ENCODE peak calls at places on chromosomes 16 and 17, in four cellular contexts. One of them, this sample, is unnamed.
A peak's percentile ranks its signal among the peaks of the same experiment; 100 is the strongest.

GRCh38 chr17:43791589-43791988 is 11.4 kb downstream of the CFAP97D1 start:
- DNase-seq in fibroblast of pulmonary artery: peak; percentile 58
- DNase-seq in foreskin fibroblast: peak; percentile 37
- DNase-seq in AG10803: peak; percentile 65
- DNase-seq in this sample: peak; percentile 77

GRCh38 chr17:77924757-77925336 is 33.7 kb upstream of the TNRC6C start:
- DNase-seq in fibroblast of pulmonary artery: peak; percentile 85
- DNase-seq in foreskin fibroblast: no peak
- DNase-seq in AG10803: peak; percentile 9
- DNase-seq in this sample: peak; percentile 22

GRCh38 chr17:527247-527646 is 174.6 kb upstream of the RPH3AL start:
- DNase-seq in fibroblast of pulmonary artery: no peak
- DNase-seq in foreskin fibroblast: no peak
- DNase-seq in AG10803: peak; percentile 77
- DNase-seq in this sample: no peak

GRCh38 chr16:12874135-12874534 is 27.3 kb upstream of the SHISA9 start:
- DNase-seq in fibroblast of pulmonary artery: peak; percentile 34
- DNase-seq in foreskin fibroblast: peak; percentile 83
- DNase-seq in AG10803: peak; percentile 78
- DNase-seq in this sample: peak; percentile 78

GRCh38 chr16:19645557-19645981 is 72.5 kb downstream of the KNOP1 start:
- DNase-seq in fibroblast of pulmonary artery: peak; percentile 9
- DNase-seq in foreskin fibroblast: no peak
- DNase-seq in AG10803: peak; percentile 6
- DNase-seq in this sample: no peak

GRCh38 chr16:68396481-68396880 is 51.8 kb downstream of the SMPD3 start:
- DNase-seq in fibroblast of pulmonary artery: peak; percentile 57
- DNase-seq in foreskin fibroblast: peak; percentile 30
- DNase-seq in AG10803: peak; percentile 58
- DNase-seq in this sample: peak; percentile 63

GRCh38 chr17:38532451-38532850 is 73.3 kb downstream of the SRCIN1 start:
- DNase-seq in fibroblast of pulmonary artery: no peak
- DNase-seq in foreskin fibroblast: no peak
- DNase-seq in AG10803: no peak
- DNase-seq in this sample: no peak

GRCh38 chr16:53948734-53949430 is 244.9 kb downstream of the FTO start:
- DNase-seq in fibroblast of pulmonary artery: no peak
- DNase-seq in foreskin fibroblast: no peak
- DNase-seq in AG10803: no peak
- DNase-seq in this sample: no peak

GRCh38 chr17:27654136-27654535 is 23.1 kb downstream of the LGALS9 start:
- DNase-seq in fibroblast of pulmonary artery: no peak
- DNase-seq in foreskin fibroblast: no peak
- DNase-seq in AG10803: no peak
- DNase-seq in this sample: no peak

GRCh38 chr17:75547091-75547490 is 21.6 kb downstream of the LLGL2 start:
- DNase-seq in fibroblast of pulmonary artery: no peak
- DNase-seq in foreskin fibroblast: no peak
- DNase-seq in AG10803: no peak
- DNase-seq in this sample: no peak

GRCh38 chr16:53523126-53523804 is 20.3 kb upstream of the AKTIP start:
- DNase-seq in fibroblast of pulmonary artery: no peak
- DNase-seq in foreskin fibroblast: no peak
- DNase-seq in AG10803: no peak
- DNase-seq in this sample: no peak

GRCh38 chr16:46695937-46696336 is 6.5 kb downstream of the ORC6 start:
- DNase-seq in fibroblast of pulmonary artery: no peak
- DNase-seq in foreskin fibroblast: no peak
- DNase-seq in AG10803: no peak
- DNase-seq in this sample: no peak

GRCh38 chr17:57609878-57610270 is 135.2 kb downstream of the CCDC182 start:
- DNase-seq in fibroblast of pulmonary artery: no peak
- DNase-seq in foreskin fibroblast: no peak
- DNase-seq in AG10803: no peak
- DNase-seq in this sample: no peak

GRCh38 chr17:79866791-79867190 is 27.6 kb upstream of the CBX4 start:
- DNase-seq in fibroblast of pulmonary artery: no peak
- DNase-seq in foreskin fibroblast: no peak
- DNase-seq in AG10803: no peak
- DNase-seq in this sample: no peak

GRCh38 chr16:73018796-73019455 is 29.0 kb downstream of the ZFHX3 start:
- DNase-seq in fibroblast of pulmonary artery: no peak
- DNase-seq in foreskin fibroblast: no peak
- DNase-seq in AG10803: no peak
- DNase-seq in this sample: no peak

GRCh38 chr16:26111900-26112299 is 420.1 kb downstream of the HS3ST4 start:
- DNase-seq in fibroblast of pulmonary artery: no peak
- DNase-seq in foreskin fibroblast: no peak
- DNase-seq in AG10803: no peak
- DNase-seq in this sample: no peak

GRCh38 chr17:82920150-82920549 is 80.3 kb upstream of the ZNF750 start:
- DNase-seq in fibroblast of pulmonary artery: no peak
- DNase-seq in foreskin fibroblast: no peak
- DNase-seq in AG10803: no peak
- DNase-seq in this sample: no peak

GRCh38 chr16:85820604-85821372 is 21.3 kb downstream of the COX4I1 start:
- DNase-seq in fibroblast of pulmonary artery: no peak
- DNase-seq in foreskin fibroblast: no peak
- DNase-seq in AG10803: no peak
- DNase-seq in this sample: no peak

DNA sequence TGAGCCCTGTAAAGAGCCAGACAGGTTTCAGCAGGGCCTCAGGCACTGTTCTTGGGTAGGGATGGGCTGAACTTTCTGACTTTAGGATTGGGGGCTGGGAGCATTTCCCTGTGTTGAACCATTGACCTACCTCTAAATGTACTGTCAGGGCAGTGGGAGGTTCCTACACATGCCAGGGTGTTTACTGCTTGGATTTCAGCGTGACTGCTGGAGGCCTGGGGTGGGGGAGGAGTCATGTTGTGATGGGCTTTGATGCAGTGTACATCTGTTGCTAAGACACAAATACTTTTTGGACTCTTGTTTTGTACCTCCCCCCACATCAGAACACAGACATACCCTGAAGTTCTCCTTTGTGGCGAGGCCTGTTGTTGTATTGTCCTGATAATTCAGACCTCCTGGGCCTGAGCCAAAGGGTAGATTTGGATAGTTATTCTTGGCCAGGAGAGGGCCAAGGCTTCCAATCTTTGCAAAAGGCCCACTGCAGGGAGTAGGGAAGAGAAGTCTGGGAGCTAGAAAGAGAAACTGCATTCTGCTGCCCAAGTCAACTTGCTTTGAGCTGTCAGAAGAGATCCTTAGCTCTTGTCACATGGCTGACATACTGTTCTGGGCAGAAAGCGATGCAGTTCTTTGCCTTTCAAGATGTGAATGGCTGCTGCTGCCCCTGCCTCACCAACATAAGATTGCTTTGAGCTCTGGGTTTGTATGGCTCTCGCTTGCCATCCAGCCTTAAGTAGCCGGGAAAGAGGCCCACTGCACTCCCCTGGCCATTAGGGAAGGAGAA is 3.7 kb downstream of the NFE2L1 start:
- DNase-seq in fibroblast of pulmonary artery: peak; percentile 99
- DNase-seq in foreskin fibroblast: peak; percentile 56
- DNase-seq in AG10803: peak; percentile 92
- DNase-seq in this sample: peak; percentile 88
- TF ChIP-seq CTCF in fibroblast of pulmonary artery: peak; percentile 30
- TF ChIP-seq CTCF in foreskin fibroblast: peak; percentile 11
- TF ChIP-seq CTCF in AG10803: no peak
- TF ChIP-seq CTCF in this sample: no peak

GRCh38 chr17:5019475-5019956 is 15.7 kb downstream of the SLC52A1 start:
- DNase-seq in fibroblast of pulmonary artery: no peak
- DNase-seq in foreskin fibroblast: no peak
- DNase-seq in AG10803: no peak
- DNase-seq in this sample: peak; percentile 13
- TF ChIP-seq CTCF in fibroblast of pulmonary artery: no peak
- TF ChIP-seq CTCF in foreskin fibroblast: no peak
- TF ChIP-seq CTCF in AG10803: no peak
- TF ChIP-seq CTCF in this sample: no peak

GRCh38 chr17:45370949-45371413 is 54.2 kb upstream of the MAP3K14 start:
- DNase-seq in fibroblast of pulmonary artery: no peak
- DNase-seq in foreskin fibroblast: no peak
- DNase-seq in AG10803: no peak
- DNase-seq in this sample: peak; percentile 65
- TF ChIP-seq CTCF in fibroblast of pulmonary artery: no peak
- TF ChIP-seq CTCF in foreskin fibroblast: no peak
- TF ChIP-seq CTCF in AG10803: no peak
- TF ChIP-seq CTCF in this sample: no peak

GRCh38 chr17:63832455-63832854 is 5.0 kb upstream of the FTSJ3 start:
- DNase-seq in fibroblast of pulmonary artery: no peak
- DNase-seq in foreskin fibroblast: no peak
- DNase-seq in AG10803: no peak
- DNase-seq in this sample: no peak
- TF ChIP-seq CTCF in fibroblast of pulmonary artery: no peak
- TF ChIP-seq CTCF in foreskin fibroblast: no peak
- TF ChIP-seq CTCF in AG10803: peak; percentile 3
- TF ChIP-seq CTCF in this sample: no peak

DNA sequence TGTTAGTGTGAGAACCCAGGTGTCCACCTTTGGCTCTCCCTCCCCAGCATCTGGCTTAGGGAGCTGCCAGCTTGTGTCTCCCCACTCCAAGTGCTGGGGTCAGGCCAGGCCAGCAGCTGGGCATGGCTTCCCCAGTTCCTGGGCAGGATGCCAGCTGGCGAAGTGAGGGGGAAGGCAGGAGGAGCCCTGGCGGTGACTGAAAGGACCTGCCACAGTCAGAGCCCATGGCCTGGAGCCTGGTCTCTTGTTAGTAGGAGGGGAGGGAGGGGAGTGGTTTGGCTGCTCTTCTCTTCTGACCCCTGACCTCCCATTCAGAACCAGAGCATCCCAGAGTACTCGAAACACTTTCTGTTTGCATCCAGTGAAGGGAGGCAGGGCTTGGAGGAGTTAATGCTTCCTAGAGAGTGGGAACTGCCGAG is 586 bp downstream of the CHD3 start:
- DNase-seq in fibroblast of pulmonary artery: peak; percentile 96
- DNase-seq in foreskin fibroblast: peak; percentile 95
- DNase-seq in AG10803: peak; percentile 94
- DNase-seq in this sample: peak; percentile 98
- TF ChIP-seq CTCF in fibroblast of pulmonary artery: peak; percentile 47
- TF ChIP-seq CTCF in foreskin fibroblast: peak; percentile 45
- TF ChIP-seq CTCF in AG10803: peak; percentile 44
- TF ChIP-seq CTCF in this sample: peak; percentile 28

GRCh38 chr17:19244357-19244756 is 7.2 kb downstream of the EPN2 start:
- DNase-seq in fibroblast of pulmonary artery: no peak
- DNase-seq in foreskin fibroblast: no peak
- DNase-seq in AG10803: no peak
- DNase-seq in this sample: no peak
- TF ChIP-seq CTCF in fibroblast of pulmonary artery: no peak
- TF ChIP-seq CTCF in foreskin fibroblast: no peak
- TF ChIP-seq CTCF in AG10803: no peak
- TF ChIP-seq CTCF in this sample: no peak

GRCh38 chr16:5024632-5025031 is 9.1 kb downstream of the NAGPA start:
- DNase-seq in fibroblast of pulmonary artery: peak; percentile 24
- DNase-seq in foreskin fibroblast: no peak
- DNase-seq in AG10803: no peak
- DNase-seq in this sample: peak; percentile 52
- TF ChIP-seq CTCF in fibroblast of pulmonary artery: no peak
- TF ChIP-seq CTCF in foreskin fibroblast: no peak
- TF ChIP-seq CTCF in AG10803: no peak
- TF ChIP-seq CTCF in this sample: peak; percentile 24

GRCh38 chr16:65121870-65122723 is at the start of gene CDH11:
- DNase-seq in fibroblast of pulmonary artery: peak; percentile 89
- DNase-seq in foreskin fibroblast: peak; percentile 85
- DNase-seq in AG10803: peak; percentile 94
- DNase-seq in this sample: peak; percentile 14
- TF ChIP-seq CTCF in fibroblast of pulmonary artery: peak; percentile 5
- TF ChIP-seq CTCF in foreskin fibroblast: peak; percentile 11
- TF ChIP-seq CTCF in AG10803: peak; percentile 24
- TF ChIP-seq CTCF in this sample: peak; percentile 15

DNA sequence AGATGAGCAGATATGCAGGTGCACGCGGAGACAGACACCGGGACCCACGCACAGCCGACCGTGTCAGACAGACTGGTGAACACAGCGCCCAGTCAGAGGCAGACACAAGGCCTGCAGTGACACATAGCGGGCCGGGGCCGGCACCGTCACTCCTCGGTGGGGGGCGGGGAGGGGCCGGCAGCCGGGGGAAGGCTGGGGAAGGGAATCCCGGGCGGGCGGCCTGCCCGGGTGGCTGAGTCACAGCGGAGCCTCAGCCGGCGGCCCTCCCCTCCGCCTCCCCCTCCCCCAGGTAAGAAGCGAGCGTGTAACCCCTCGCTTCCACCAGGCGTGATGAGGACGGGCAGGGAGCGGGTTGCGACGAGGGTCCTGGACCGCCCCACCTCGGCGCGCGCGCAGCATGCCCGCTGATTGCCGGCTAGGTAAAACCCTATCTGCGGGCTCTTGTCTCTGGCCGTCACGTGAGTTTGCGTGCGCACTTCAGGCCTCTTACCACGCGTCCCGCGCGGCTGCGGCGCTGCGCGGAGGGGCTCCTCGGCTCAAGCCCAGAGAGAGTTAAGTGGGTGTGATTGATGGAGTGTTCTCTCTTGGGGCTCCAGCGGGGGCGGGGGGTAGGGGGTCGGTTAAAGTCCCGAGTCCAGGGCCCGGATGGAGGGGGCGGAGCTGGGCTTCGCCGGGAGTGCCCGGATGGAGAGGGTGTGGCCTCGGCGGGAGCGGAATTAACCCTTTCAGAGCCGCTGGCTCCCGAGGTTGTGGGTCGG is 7.8 kb downstream of the KDM6B start:
- DNase-seq in fibroblast of pulmonary artery: peak; percentile 90
- DNase-seq in foreskin fibroblast: peak; percentile 90
- DNase-seq in AG10803: peak; percentile 88
- DNase-seq in this sample: peak; percentile 89
- TF ChIP-seq CTCF in fibroblast of pulmonary artery: no peak
- TF ChIP-seq CTCF in foreskin fibroblast: no peak
- TF ChIP-seq CTCF in AG10803: no peak
- TF ChIP-seq CTCF in this sample: peak; percentile 8